ENCODE peak calls at places on chromosomes 3 and 15, in seven cellular contexts. J is DMS153; Q is pons; H is bronchial epithelial cell; F is stimulated activated CD8-positive, alpha-beta memory T cell treated with anti-CD3 and anti-CD28 coated beads, Interleukin-15, amount 100 ng/mL, for 4 hours; Y is breast epithelium; B is astrocyte. V is an unnamed sample.

GRCh38 chr3:26438325-26438940 is 184.1 kb upstream of the LRRC3B start:
- DNase-seq in J (no peak), Q (no peak), H (peak), F (no peak), Y (no peak), B (no peak), V (no peak)

GRCh38 chr15:90845201-90845949 is 23.0 kb upstream of the FURIN start:
- DNase-seq in J (no peak), Q (no peak), H (peak), F (no peak), Y (no peak), B (peak), V (no peak)

GRCh38 chr15:47652213-47652852 is 65.0 kb upstream of the SEMA6D start:
- DNase-seq in J (no peak), Q (no peak), H (no peak), F (no peak), Y (no peak), B (no peak), V (no peak)

GRCh38 chr3:18885612-18886011 is 262.7 kb upstream of the KCNH8 start:
- DNase-seq in J (no peak), Q (no peak), H (no peak), F (no peak), Y (no peak), B (no peak), V (no peak)

GRCh38 chr3:25532763-25533162 is 104.7 kb downstream of the RARB start:
- DNase-seq in J (no peak), Q (no peak), H (peak), F (no peak), Y (no peak), B (no peak), V (no peak)

GRCh38 chr15:25067725-25068309 is 113.0 kb downstream of the SNRPN start:
- DNase-seq in J (no peak), Q (no peak), H (no peak), F (no peak), Y (no peak), B (no peak), V (no peak)

GRCh38 chr15:77104155-77104554 is 33.2 kb upstream of the TSPAN3 start:
- DNase-seq in J (no peak), Q (no peak), H (no peak), F (no peak), Y (no peak), B (peak), V (no peak)

GRCh38 chr3:13134166-13134878 is 61.1 kb upstream of the IQSEC1 start:
- DNase-seq in J (no peak), Q (no peak), H (no peak), F (no peak), Y (no peak), B (no peak), V (peak)

GRCh38 chr15:33111051-33111451 is 83.5 kb downstream of the FMN1 start:
- DNase-seq in J (no peak), Q (no peak), H (peak), F (no peak), Y (no peak), B (peak), V (no peak)

GRCh38 chr15:101542306-101543025 is 53.0 kb upstream of the PCSK6 start:
- DNase-seq in J (no peak), Q (no peak), H (no peak), F (no peak), Y (no peak), B (no peak), V (peak)

GRCh38 chr15:62403164-62403809 is 238.2 kb upstream of the C2CD4B start:
- DNase-seq in J (no peak), Q (no peak), H (peak), F (no peak), Y (no peak), B (peak), V (no peak)

GRCh38 chr15:94838281-94838680 is 606.9 kb downstream of the MCTP2 start:
- DNase-seq in J (no peak), Q (no peak), H (no peak), F (no peak), Y (no peak), B (no peak), V (no peak)

GRCh38 chr3:65483475-65483874 is 555.2 kb downstream of the MAGI1 start:
- DNase-seq in J (peak), Q (peak), H (peak), F (no peak), Y (peak), B (peak), V (peak)

GRCh38 chr15:57251941-57252340 is 124.4 kb upstream of the CGNL1 start:
- DNase-seq in J (no peak), Q (no peak), H (no peak), F (no peak), Y (no peak), B (peak), V (no peak)

GRCh38 chr3:12352253-12352652 is 63.4 kb downstream of the PPARG start:
- DNase-seq in J (no peak), Q (no peak), H (no peak), F (no peak), Y (no peak), B (no peak), V (no peak)

GRCh38 chr15:41031232-41032078 is 78.2 kb downstream of the CHAC1 start:
- DNase-seq in J (no peak), Q (no peak), H (no peak), F (no peak), Y (no peak), B (no peak), V (no peak)

GRCh38 chr3:197028711-197029510 is 706 bp downstream of the MELTF start:
- DNase-seq in J (no peak), Q (no peak), H (no peak), F (no peak), Y (no peak), B (no peak), V (no peak)

GRCh38 chr15:40449275-40449674 is 8.5 kb downstream of the BAHD1 start:
- DNase-seq in J (no peak), Q (no peak), H (peak), F (no peak), Y (no peak), B (no peak), V (no peak)

GRCh38 chr15:45126535-45127158 is 3.0 kb downstream of the DUOXA1 start:
- DNase-seq in J (no peak), Q (no peak), H (peak), F (no peak), Y (no peak), B (no peak), V (no peak)

GRCh38 chr3:151751161-151751560 is 17.4 kb downstream of the AADACL2 start:
- DNase-seq in J (no peak), Q (no peak), H (peak), F (no peak), Y (no peak), B (peak), V (no peak)

GRCh38 chr3:93969443-93969842 is 4.3 kb downstream of the PROS1 start:
- DNase-seq in J (no peak), Q (no peak), H (peak), F (no peak), Y (no peak), B (peak), V (peak)

GRCh38 chr3:187041362-187042061 is 97.8 kb downstream of the RPL39L start:
- DNase-seq in J (peak), Q (no peak), H (peak), F (no peak), Y (no peak), B (peak), V (no peak)

V was measured in lower leg skin.